ENCODE peak calls at places on chromosomes 2 and 18, in four cellular contexts. S is CD8-positive, alpha-beta T cell; N is heart left ventricle; J is colonic mucosa. D is an unnamed sample. For H3K4me1, the result is how much of the 10 kb centered on the place peaks cover.

GRCh38 chr2:236403811-236404210 is 139.6 kb upstream of the ASB18 start:
- DNase-seq in N (no peak), S (no peak), J (no peak), D (no peak)

GRCh38 chr2:100592226-100592625 is 29.4 kb downstream of the PDCL3 start:
- DNase-seq in N (no peak), S (no peak), J (no peak), D (no peak)

GRCh38 chr2:157831573-157832315 is 44.4 kb downstream of the ACVR1 start:
- DNase-seq in J (no peak), S (no peak), N (no peak), D (no peak)

GRCh38 chr2:233857511-233858118 is 3.3 kb upstream of the HJURP start:
- DNase-seq in J (peak), N (no peak), S (no peak), D (no peak)

GRCh38 chr2:218396688-218397501 is 2.8 kb upstream of the CTDSP1 start:
- DNase-seq in S (peak), N (peak), J (peak), D (peak)

GRCh38 chr2:8004250-8004681 is 677.6 kb upstream of the ID2 start:
- DNase-seq in J (peak), S (no peak), N (no peak), D (peak)

GRCh38 chr2:216777637-216778273 is 82.1 kb downstream of the TNP1 start:
- DNase-seq in N (no peak), S (no peak), J (no peak), D (no peak)

GRCh38 chr18:77853859-77854258 is 604.2 kb downstream of the GALR1 start:
- DNase-seq in N (no peak), S (no peak), J (no peak), D (no peak)

GRCh38 chr2:197677483-197677882 is 2.1 kb upstream of the RFTN2 start:
- DNase-seq in N (no peak), S (no peak), J (no peak), D (no peak)

DNA sequence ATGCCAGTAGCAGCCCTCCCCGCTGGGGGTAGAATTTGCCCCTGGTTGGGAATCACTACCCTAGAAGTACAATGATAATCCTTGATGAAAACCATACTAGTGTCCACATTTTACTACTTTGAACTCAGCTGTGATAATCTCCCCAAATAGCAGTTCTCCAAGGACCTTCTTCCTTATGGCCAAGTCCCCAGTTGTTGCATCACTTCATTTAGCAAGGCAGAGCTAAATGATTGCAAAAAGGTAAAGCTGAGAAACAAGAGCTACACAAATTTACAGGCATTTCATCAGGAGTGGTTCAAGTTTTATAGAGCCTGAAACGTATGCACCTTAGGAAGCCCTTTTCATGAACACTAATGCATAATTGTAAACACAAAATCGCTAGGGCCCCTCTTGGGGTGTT is 44.9 kb upstream of the REL start:
- DNase-seq in S (no peak), N (no peak), J (no peak), D (no peak)
- H3K4me1 ChIP-seq in S (under half), N (under half), J (under half), D (under half)

GRCh38 chr2:11688222-11689069 is 18.5 kb upstream of the NTSR2 start:
- DNase-seq in J (peak), S (peak), N (peak), D (peak)
- TF ChIP-seq CTCF in J (peak), S (peak), N (peak), D (peak)

GRCh38 chr2:20674974-20675679 is 8.2 kb downstream of the GDF7 start:
- DNase-seq in N (peak), S (no peak), J (no peak), D (peak)
- H3K4me3 ChIP-seq in N (no peak), S (no peak), J (no peak), D (no peak)

GRCh38 chr2:134155134-134155533 is 98.7 kb upstream of the MGAT5 start:
- DNase-seq in S (no peak), N (no peak), J (no peak), D (no peak)

GRCh38 chr2:134158295-134158694 is 95.6 kb upstream of the MGAT5 start:
- DNase-seq in J (no peak), N (no peak), S (no peak), D (no peak)

GRCh38 chr2:134164306-134164705 is 89.6 kb upstream of the MGAT5 start:
- DNase-seq in N (no peak), J (no peak), S (no peak), D (no peak)

GRCh38 chr2:134163336-134163735 is 90.5 kb upstream of the MGAT5 start:
- DNase-seq in S (no peak), J (no peak), N (no peak), D (no peak)

DNA sequence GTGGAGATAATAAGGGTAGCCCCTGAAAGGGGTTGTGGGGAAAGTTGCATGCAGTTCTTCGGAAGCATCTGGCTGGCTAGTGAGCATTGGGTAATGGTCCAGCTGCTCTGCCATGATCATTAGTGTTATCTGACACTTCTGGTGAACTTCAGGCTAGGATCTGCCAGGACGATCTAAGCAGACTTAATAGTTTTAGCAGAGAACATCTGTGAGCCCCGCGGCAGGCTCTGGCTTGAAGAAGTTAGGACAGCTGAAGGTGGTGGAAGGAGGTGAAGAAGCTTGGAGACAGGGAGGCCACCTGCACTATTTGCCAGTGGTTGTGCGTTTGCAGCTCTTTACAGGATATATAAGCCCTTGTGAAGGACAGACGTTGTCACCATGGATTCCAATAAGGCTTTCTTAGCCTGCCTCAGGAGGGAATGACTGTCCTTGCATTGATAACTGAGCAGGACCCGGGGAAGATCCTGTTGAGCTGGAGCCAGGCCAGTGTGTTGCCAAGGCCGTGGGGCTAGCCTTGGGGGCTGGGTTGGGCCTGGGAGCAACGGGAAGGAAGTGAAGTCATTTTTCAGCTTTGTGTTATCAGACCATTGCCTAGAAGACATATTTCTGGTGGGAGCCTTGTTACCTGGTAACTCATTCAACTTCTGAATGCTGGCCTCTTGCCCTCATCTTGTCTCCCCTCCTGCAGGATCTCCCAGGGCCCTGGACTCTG is 92.9 kb upstream of the MGAT5 start:
- DNase-seq in N (peak), S (no peak), J (no peak), D (no peak)
- H3K4me1 ChIP-seq in N (half or more), S (under half), J (under half), D (under half)

GRCh38 chr2:27653397-27653796 is 10.0 kb downstream of the SUPT7L start:
- DNase-seq in S (no peak), N (no peak), J (no peak), D (no peak)

GRCh38 chr2:27651056-27651455 is 12.4 kb downstream of the SUPT7L start:
- DNase-seq in J (no peak), S (no peak), N (no peak), D (no peak)

GRCh38 chr2:27652341-27652740 is 11.1 kb downstream of the SUPT7L start:
- DNase-seq in S (no peak), N (no peak), J (no peak), D (no peak)

GRCh38 chr2:27652790-27653189 is 10.6 kb downstream of the SUPT7L start:
- DNase-seq in J (no peak), N (no peak), S (no peak), D (no peak)

DNA sequence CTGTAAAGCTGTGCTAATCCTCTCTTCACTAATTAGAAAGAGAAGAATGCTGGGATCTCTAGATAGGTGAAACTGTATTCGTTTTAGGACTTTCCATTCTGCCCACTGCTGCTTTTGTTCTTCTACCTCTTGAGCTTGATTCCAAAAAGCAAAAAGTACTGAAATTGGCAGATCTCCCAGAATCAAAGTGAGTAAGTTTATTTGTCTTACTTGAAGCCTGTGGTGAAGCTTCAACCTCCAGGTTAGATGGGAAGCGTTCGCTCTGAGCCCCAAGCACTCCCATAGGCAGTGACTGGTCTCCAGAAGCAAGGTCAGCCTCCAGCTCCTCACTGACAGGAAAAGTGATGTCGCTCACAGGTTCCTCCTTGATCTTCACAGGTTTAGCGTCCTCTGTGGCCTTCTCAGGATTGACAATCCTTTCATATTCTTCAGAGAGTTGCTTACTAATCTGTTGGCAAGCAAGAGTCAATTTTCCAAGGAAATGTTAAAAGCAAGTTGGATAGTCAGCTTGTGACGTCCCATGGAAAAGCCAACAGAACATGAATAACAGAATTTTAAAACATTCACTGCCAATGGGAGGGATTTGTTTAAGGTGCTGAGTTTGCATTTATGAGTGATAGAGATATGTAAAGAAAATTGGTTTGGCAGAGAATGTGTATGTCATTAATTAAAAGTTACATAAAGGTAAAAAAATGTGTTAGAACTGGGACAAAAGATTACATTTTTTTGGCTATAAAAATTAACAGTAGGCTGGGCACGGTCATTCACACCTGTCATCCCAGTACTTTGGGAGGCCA is 8.1 kb downstream of the SUPT7L start:
- DNase-seq in J (no peak), N (no peak), S (no peak), D (no peak)
- TF ChIP-seq CTCF in J (no peak), N (no peak), S (no peak), D (no peak)

GRCh38 chr2:240564191-240564570 is 4.0 kb downstream of the DUSP28 start:
- DNase-seq in J (no peak), N (no peak), S (no peak), D (no peak)
- H3K4me3 ChIP-seq in J (no peak), N (no peak), S (no peak), D (no peak)

DNA sequence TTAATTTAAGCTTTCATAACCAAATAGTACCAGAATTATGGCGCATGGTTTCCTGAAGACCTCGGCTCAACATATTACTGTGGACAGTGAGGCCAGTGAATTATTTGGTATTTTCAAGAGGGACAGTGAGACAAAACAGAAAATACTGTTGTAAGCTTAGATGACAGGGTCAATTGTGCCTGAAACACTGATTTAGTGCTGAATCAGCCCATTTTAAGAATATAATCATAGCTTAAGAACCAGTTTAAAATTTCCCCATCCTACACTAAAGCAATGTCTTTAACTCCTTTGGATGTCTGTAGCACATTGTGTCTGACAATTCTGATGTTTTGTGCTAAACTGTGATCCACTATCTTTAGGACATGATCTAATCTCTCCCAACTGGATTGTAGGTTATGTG is 4.6 kb downstream of the ITGA6 start:
- DNase-seq in J (no peak), S (no peak), N (no peak), D (no peak)
- H3K4me1 ChIP-seq in J (under half), S (half or more), N (under half), D (under half)